ENCODE peak calls at places on chromosome 2, in five cellular contexts. C, H, E, O and N are unnamed samples.

GRCh38 chr2:27946530-27946929 is 56.0 kb downstream of the BABAM2 start:
- DNase-seq in H (no peak), E (no peak), C (no peak), O (no peak), N (no peak)

GRCh38 chr2:125313806-125314205 is 1288.7 kb downstream of the CNTNAP5 start:
- DNase-seq in O (no peak), H (no peak), C (no peak), E (no peak), N (no peak)

GRCh38 chr2:54855434-54855833 is 132.0 kb downstream of the EML6 start:
- DNase-seq in O (no peak), E (no peak), C (no peak), H (no peak), N (no peak)

GRCh38 chr2:232525796-232526195 is at the start of gene CHRND:
- DNase-seq in C (no peak), E (no peak), H (no peak), O (no peak), N (no peak)

GRCh38 chr2:120541972-120542670 is 193.5 kb upstream of the GLI2 start:
- DNase-seq in E (no peak), C (no peak), O (no peak), H (no peak), N (no peak)

GRCh38 chr2:59000796-59001195 is 759.7 kb upstream of the FANCL start:
- DNase-seq in H (no peak), C (no peak), E (no peak), O (no peak), N (no peak)

GRCh38 chr2:219001577-219002394 is 8.6 kb upstream of the CRYBA2 start:
- DNase-seq in O (peak), H (peak), C (peak), E (no peak), N (no peak)

GRCh38 chr2:43083710-43084698 is 142.4 kb downstream of the ZFP36L2 start:
- DNase-seq in E (no peak), O (no peak), C (no peak), H (peak), N (peak)

GRCh38 chr2:102385522-102385921 is 29.9 kb downstream of the IL18R1 start:
- DNase-seq in H (no peak), E (no peak), C (no peak), O (no peak), N (no peak)

GRCh38 chr2:160736629-160737028 is 243.0 kb upstream of the RBMS1 start:
- DNase-seq in H (no peak), E (no peak), C (no peak), O (no peak), N (no peak)

GRCh38 chr2:74887445-74887951 is 53.6 kb downstream of the HK2 start:
- DNase-seq in H (no peak), C (no peak), E (no peak), O (no peak), N (no peak)

GRCh38 chr2:215919624-215920243 is 93.6 kb downstream of the MREG start:
- DNase-seq in H (no peak), E (no peak), O (no peak), C (no peak), N (no peak)

GRCh38 chr2:157559890-157560289 is 68.8 kb downstream of the ACVR1C start:
- DNase-seq in E (no peak), C (no peak), H (no peak), O (no peak), N (no peak)

GRCh38 chr2:234249873-234250272 is 199.4 kb downstream of the SPP2 start:
- DNase-seq in H (no peak), E (no peak), C (no peak), O (no peak), N (no peak)

GRCh38 chr2:26245810-26246209 is 1.1 kb downstream of the HADHB start:
- DNase-seq in C (no peak), E (peak), H (no peak), O (no peak), N (no peak)

GRCh38 chr2:110718382-110718781 is 14.0 kb upstream of the ACOXL start:
- DNase-seq in C (no peak), H (no peak), O (no peak), E (no peak), N (no peak)

GRCh38 chr2:164655336-164655735 is 34.1 kb upstream of the GRB14 start:
- DNase-seq in O (no peak), H (no peak), E (no peak), C (no peak), N (no peak)

GRCh38 chr2:224945134-224945533 is 97.1 kb downstream of the DOCK10 start:
- DNase-seq in E (no peak), H (no peak), C (no peak), O (no peak), N (no peak)

GRCh38 chr2:180184506-180184905 is 177.4 kb upstream of the CWC22 start:
- DNase-seq in C (no peak), O (no peak), H (no peak), E (no peak), N (no peak)

GRCh38 chr2:95382128-95382645 is 20.3 kb upstream of the FAHD2A start:
- DNase-seq in H (no peak), C (no peak), E (no peak), O (no peak), N (peak)

GRCh38 chr2:127388423-127389164 is 819 bp upstream of the MAP3K2 start:
- DNase-seq in H (no peak), C (no peak), E (no peak), O (no peak), N (no peak)

GRCh38 chr2:12651661-12652060 is 65.1 kb upstream of the TRIB2 start:
- DNase-seq in C (no peak), O (no peak), E (no peak), H (no peak), N (no peak)
- TF ChIP-seq POLR2A in C (no peak), O (no peak), E (no peak), H (no peak), N (no peak)

DNA sequence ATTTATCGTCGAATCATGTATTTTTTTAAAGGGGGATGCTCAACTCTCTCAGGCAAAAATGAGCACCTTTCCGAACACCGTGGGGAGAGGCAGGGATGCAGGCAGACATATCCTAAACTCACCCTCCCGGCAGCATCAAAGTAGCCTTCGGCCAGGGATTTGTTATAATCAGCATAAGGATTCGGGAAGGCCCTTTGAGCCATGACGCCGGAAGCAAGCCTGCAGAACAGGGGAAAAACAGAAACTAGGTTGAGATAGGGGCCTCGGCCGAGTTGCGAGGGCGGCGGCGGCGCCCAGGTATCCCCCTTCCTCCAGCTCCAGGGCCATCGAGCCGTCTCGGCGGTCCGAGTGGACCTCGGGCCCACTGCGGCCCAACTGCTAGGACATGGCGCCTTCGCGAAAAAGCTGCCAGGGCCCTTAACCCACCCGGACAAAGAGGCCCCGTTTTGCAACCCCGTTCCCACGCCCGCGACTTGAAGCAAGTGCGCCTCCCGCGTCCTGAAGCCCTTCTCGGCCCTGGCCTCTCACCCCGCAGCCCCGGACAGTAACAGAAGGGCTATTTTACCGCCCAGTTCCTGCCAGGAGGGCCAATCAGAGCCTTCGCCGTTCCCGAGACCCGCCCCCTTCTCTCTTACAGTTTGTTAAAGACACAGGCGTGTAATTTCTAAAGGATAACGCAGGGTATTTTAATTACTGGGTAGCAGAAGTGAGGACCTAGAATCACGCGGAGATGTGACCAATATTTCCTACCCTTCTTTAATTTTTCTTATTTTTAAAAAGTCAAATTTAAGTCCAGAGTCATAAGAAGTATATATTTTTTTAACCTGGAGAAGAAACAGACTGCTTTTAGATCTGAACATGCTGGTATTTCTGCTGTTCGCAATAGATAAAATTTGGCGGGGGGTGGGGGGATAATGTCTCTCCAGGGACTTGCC is at the start of gene LANCL1:
- DNase-seq in O (peak), H (peak), C (peak), E (peak), N (peak)
- H3K27ac ChIP-seq in O (peak), H (peak), C (peak), E (peak), N (peak)

DNA sequence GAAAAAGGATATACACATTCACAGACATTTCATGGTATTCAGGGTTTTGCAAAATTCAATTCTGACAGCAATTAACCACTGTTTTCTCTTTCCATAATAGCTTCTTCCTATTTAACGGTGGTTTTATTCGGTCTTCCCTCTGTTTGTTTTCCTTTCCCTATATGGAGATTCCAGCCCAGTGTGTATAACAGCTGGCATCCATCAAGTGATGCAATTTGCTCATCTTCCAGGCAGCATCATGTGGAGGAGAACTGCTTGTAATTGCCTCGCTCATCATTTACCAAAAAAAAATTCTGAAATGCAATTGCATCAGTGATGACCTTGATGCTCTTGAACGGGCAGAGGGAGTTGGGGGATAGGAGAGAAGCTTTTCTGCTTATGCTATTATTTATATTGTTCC is 165.9 kb upstream of the PGAP1 start:
- DNase-seq in E (no peak), O (peak), C (no peak), H (no peak), N (peak)
- TF ChIP-seq EP300 in E (no peak), O (peak), C (no peak), H (no peak), N (peak)

GRCh38 chr2:142951190-142952007 is 73.9 kb downstream of the KYNU start:
- DNase-seq in E (no peak), H (no peak), O (no peak), C (no peak), N (no peak)
- TF ChIP-seq POLR2A in E (no peak), H (no peak), O (no peak), C (no peak), N (no peak)

DNA sequence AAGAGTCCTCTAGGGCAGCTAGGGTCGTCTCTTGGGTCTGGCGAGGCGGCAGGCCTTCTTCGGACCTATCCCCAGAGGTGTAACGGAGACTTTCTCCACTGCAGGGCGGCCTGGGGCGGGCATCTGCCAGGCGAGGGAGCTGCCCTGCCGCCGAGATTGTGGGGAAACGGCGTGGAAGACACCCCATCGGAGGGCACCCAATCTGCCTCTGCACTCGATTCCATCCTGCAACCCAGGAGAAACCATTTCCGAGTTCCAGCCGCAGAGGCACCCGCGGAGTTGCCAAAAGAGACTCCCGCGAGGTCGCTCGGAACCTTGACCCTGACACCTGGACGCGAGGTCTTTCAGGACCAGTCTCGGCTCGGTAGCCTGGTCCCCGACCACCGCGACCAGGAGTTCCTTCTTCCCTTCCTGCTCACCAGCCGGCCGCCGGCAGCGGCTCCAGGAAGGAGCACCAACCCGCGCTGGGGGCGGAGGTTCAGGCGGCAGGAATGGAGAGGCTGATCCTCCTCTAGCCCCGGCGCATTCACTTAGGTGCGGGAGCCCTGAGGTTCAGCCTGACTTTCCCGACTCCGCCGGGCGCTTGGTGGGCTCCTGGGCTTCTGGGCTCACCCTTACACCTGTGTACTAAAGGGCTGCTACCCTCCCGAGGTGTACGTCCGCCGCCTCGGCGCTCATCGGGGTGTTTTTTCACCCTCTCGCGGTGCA is 8.2 kb downstream of the SIX2 start:
- DNase-seq in C (no peak), H (no peak), O (no peak), E (no peak), N (no peak)
- H3K27ac ChIP-seq in C (no peak), H (no peak), O (no peak), E (no peak), N (no peak)

GRCh38 chr2:68045337-68045736 is 17.5 kb downstream of the C1D start:
- DNase-seq in O (no peak), E (no peak), C (no peak), H (no peak), N (no peak)
- TF ChIP-seq EP300 in O (no peak), E (no peak), C (no peak), H (no peak), N (no peak)